ENCODE peak calls at places on chromosomes 5 and 9, in five cellular contexts. One of them, this sample, is unnamed.

GRCh38 chr5:106940986-106941385 is 729.8 kb downstream of the EFNA5 start:
- DNase-seq in NCI-H524 treated with DMSO at 0.1 percent for 48 hours: no peak
- DNase-seq in memory B cell: no peak
- DNase-seq in osteocyte: no peak
- DNase-seq in testis: no peak
- DNase-seq in this sample: no peak

GRCh38 chr5:150751096-150751891 is 7.5 kb downstream of the DCTN4 start:
- DNase-seq in NCI-H524 treated with DMSO at 0.1 percent for 48 hours: no peak
- DNase-seq in memory B cell: no peak
- DNase-seq in osteocyte: no peak
- DNase-seq in testis: no peak
- DNase-seq in this sample: no peak

GRCh38 chr5:118174671-118175070 is 813.7 kb downstream of the DTWD2 start:
- DNase-seq in NCI-H524 treated with DMSO at 0.1 percent for 48 hours: no peak
- DNase-seq in memory B cell: no peak
- DNase-seq in osteocyte: no peak
- DNase-seq in testis: no peak
- DNase-seq in this sample: no peak

GRCh38 chr5:149486726-149487635 is 64.3 kb downstream of the CSNK1A1 start:
- DNase-seq in NCI-H524 treated with DMSO at 0.1 percent for 48 hours: no peak
- DNase-seq in memory B cell: no peak
- DNase-seq in osteocyte: no peak
- DNase-seq in testis: no peak
- DNase-seq in this sample: no peak

GRCh38 chr9:24333629-24334028 is 212.1 kb downstream of the IZUMO3 start:
- DNase-seq in NCI-H524 treated with DMSO at 0.1 percent for 48 hours: no peak
- DNase-seq in memory B cell: no peak
- DNase-seq in osteocyte: no peak
- DNase-seq in testis: no peak
- DNase-seq in this sample: no peak

GRCh38 chr5:34598177-34598794 is 57.8 kb upstream of the RAI14 start:
- DNase-seq in NCI-H524 treated with DMSO at 0.1 percent for 48 hours: no peak
- DNase-seq in memory B cell: no peak
- DNase-seq in osteocyte: no peak
- DNase-seq in testis: no peak
- DNase-seq in this sample: peak

GRCh38 chr9:3012245-3012644 is 168.3 kb upstream of the PUM3 start:
- DNase-seq in NCI-H524 treated with DMSO at 0.1 percent for 48 hours: no peak
- DNase-seq in memory B cell: no peak
- DNase-seq in osteocyte: no peak
- DNase-seq in testis: no peak
- DNase-seq in this sample: no peak

GRCh38 chr5:62273691-62274090 is 32.3 kb upstream of the KIF2A start:
- DNase-seq in NCI-H524 treated with DMSO at 0.1 percent for 48 hours: no peak
- DNase-seq in memory B cell: no peak
- DNase-seq in osteocyte: no peak
- DNase-seq in testis: no peak
- DNase-seq in this sample: no peak

GRCh38 chr5:69331528-69332445 is 814 bp downstream of the CCDC125 start:
- DNase-seq in NCI-H524 treated with DMSO at 0.1 percent for 48 hours: no peak
- DNase-seq in memory B cell: no peak
- DNase-seq in osteocyte: peak
- DNase-seq in testis: no peak
- DNase-seq in this sample: no peak

GRCh38 chr9:100498592-100498991 is 25.6 kb downstream of the TMEFF1 start:
- DNase-seq in NCI-H524 treated with DMSO at 0.1 percent for 48 hours: no peak
- DNase-seq in memory B cell: no peak
- DNase-seq in osteocyte: no peak
- DNase-seq in testis: no peak
- DNase-seq in this sample: no peak

GRCh38 chr5:9903806-9904205 is 273.7 kb upstream of the TAS2R1 start:
- DNase-seq in NCI-H524 treated with DMSO at 0.1 percent for 48 hours: peak
- DNase-seq in memory B cell: no peak
- DNase-seq in osteocyte: peak
- DNase-seq in testis: no peak
- DNase-seq in this sample: no peak